ENCODE peak calls at places on chromosomes 12 and 14, in seven cellular contexts. One of them, this sample, is unnamed.
A peak's percentile ranks its signal among the peaks of the same experiment; 100 is the strongest.

GRCh38 chr12:124147579-124147978 is 147.3 kb upstream of the RFLNA start:
- DNase-seq in activated T-cell treated with anti-CD3 and anti-CD28 coated beads, Interleukin-2, amount 50 U/mL, for 72 hours: no peak
- DNase-seq in EL: no peak
- DNase-seq in cardiac fibroblast: no peak
- DNase-seq in activated CD4-positive, alpha-beta T cell treated with anti-CD3 and anti-CD28 coated beads, Interleukin-2, amount 10 ng/mL, durations not matched to agents 7 days and 5 days: no peak
- DNase-seq in NCI-H1092: no peak
- DNase-seq in AG08396: no peak
- DNase-seq in this sample: no peak

GRCh38 chr12:109710747-109711595 is 2.7 kb upstream of the FAM222A start:
- DNase-seq in AG08396: peak; percentile 53
- DNase-seq in cardiac fibroblast: peak; percentile 79
- DNase-seq in EL: peak; percentile 72
- DNase-seq in activated CD4-positive, alpha-beta T cell treated with anti-CD3 and anti-CD28 coated beads, Interleukin-2, amount 10 ng/mL, durations not matched to agents 7 days and 5 days: no peak
- DNase-seq in activated T-cell treated with anti-CD3 and anti-CD28 coated beads, Interleukin-2, amount 50 U/mL, for 72 hours: no peak
- DNase-seq in NCI-H1092: no peak
- DNase-seq in this sample: no peak

GRCh38 chr12:52918784-52919183 is 13.9 kb upstream of the KRT8 start:
- DNase-seq in cardiac fibroblast: no peak
- DNase-seq in activated T-cell treated with anti-CD3 and anti-CD28 coated beads, Interleukin-2, amount 50 U/mL, for 72 hours: no peak
- DNase-seq in activated CD4-positive, alpha-beta T cell treated with anti-CD3 and anti-CD28 coated beads, Interleukin-2, amount 10 ng/mL, durations not matched to agents 7 days and 5 days: no peak
- DNase-seq in AG08396: no peak
- DNase-seq in NCI-H1092: no peak
- DNase-seq in EL: no peak
- DNase-seq in this sample: no peak

GRCh38 chr14:32078030-32078793 is 1.1 kb downstream of the ARHGAP5 start:
- DNase-seq in cardiac fibroblast: peak; percentile 53
- DNase-seq in AG08396: peak; percentile 22
- DNase-seq in EL: peak; percentile 51
- DNase-seq in NCI-H1092: peak; percentile 29
- DNase-seq in activated CD4-positive, alpha-beta T cell treated with anti-CD3 and anti-CD28 coated beads, Interleukin-2, amount 10 ng/mL, durations not matched to agents 7 days and 5 days: peak; percentile 33
- DNase-seq in activated T-cell treated with anti-CD3 and anti-CD28 coated beads, Interleukin-2, amount 50 U/mL, for 72 hours: no peak
- DNase-seq in this sample: peak; percentile 77

GRCh38 chr14:61471297-61471980 is 150.1 kb downstream of the PRKCH start:
- DNase-seq in activated T-cell treated with anti-CD3 and anti-CD28 coated beads, Interleukin-2, amount 50 U/mL, for 72 hours: no peak
- DNase-seq in NCI-H1092: no peak
- DNase-seq in EL: peak; percentile 23
- DNase-seq in activated CD4-positive, alpha-beta T cell treated with anti-CD3 and anti-CD28 coated beads, Interleukin-2, amount 10 ng/mL, durations not matched to agents 7 days and 5 days: no peak
- DNase-seq in cardiac fibroblast: peak; percentile 62
- DNase-seq in AG08396: no peak
- DNase-seq in this sample: no peak

GRCh38 chr12:46391630-46392029 is 19.1 kb upstream of the SLC38A2 start:
- DNase-seq in AG08396: no peak
- DNase-seq in EL: no peak
- DNase-seq in NCI-H1092: no peak
- DNase-seq in activated T-cell treated with anti-CD3 and anti-CD28 coated beads, Interleukin-2, amount 50 U/mL, for 72 hours: no peak
- DNase-seq in activated CD4-positive, alpha-beta T cell treated with anti-CD3 and anti-CD28 coated beads, Interleukin-2, amount 10 ng/mL, durations not matched to agents 7 days and 5 days: no peak
- DNase-seq in cardiac fibroblast: peak; percentile 91
- DNase-seq in this sample: no peak

GRCh38 chr12:3613641-3614180 is 122.7 kb downstream of the PRMT8 start:
- DNase-seq in activated T-cell treated with anti-CD3 and anti-CD28 coated beads, Interleukin-2, amount 50 U/mL, for 72 hours: no peak
- DNase-seq in NCI-H1092: no peak
- DNase-seq in activated CD4-positive, alpha-beta T cell treated with anti-CD3 and anti-CD28 coated beads, Interleukin-2, amount 10 ng/mL, durations not matched to agents 7 days and 5 days: no peak
- DNase-seq in cardiac fibroblast: no peak
- DNase-seq in AG08396: no peak
- DNase-seq in EL: no peak
- DNase-seq in this sample: no peak

GRCh38 chr14:105199093-105199492 is 18.0 kb upstream of the NUDT14 start:
- DNase-seq in cardiac fibroblast: peak; percentile 53
- DNase-seq in AG08396: peak; percentile 62
- DNase-seq in activated T-cell treated with anti-CD3 and anti-CD28 coated beads, Interleukin-2, amount 50 U/mL, for 72 hours: no peak
- DNase-seq in NCI-H1092: no peak
- DNase-seq in activated CD4-positive, alpha-beta T cell treated with anti-CD3 and anti-CD28 coated beads, Interleukin-2, amount 10 ng/mL, durations not matched to agents 7 days and 5 days: no peak
- DNase-seq in EL: peak; percentile 54
- DNase-seq in this sample: no peak

GRCh38 chr14:102071283-102071998 is 15.4 kb downstream of the HSP90AA1 start:
- DNase-seq in NCI-H1092: no peak
- DNase-seq in activated CD4-positive, alpha-beta T cell treated with anti-CD3 and anti-CD28 coated beads, Interleukin-2, amount 10 ng/mL, durations not matched to agents 7 days and 5 days: no peak
- DNase-seq in AG08396: peak; percentile 46
- DNase-seq in activated T-cell treated with anti-CD3 and anti-CD28 coated beads, Interleukin-2, amount 50 U/mL, for 72 hours: no peak
- DNase-seq in EL: peak; percentile 61
- DNase-seq in cardiac fibroblast: peak; percentile 59
- DNase-seq in this sample: no peak

GRCh38 chr14:92898732-92899131 is 24.2 kb upstream of the CHGA start:
- DNase-seq in cardiac fibroblast: no peak
- DNase-seq in activated T-cell treated with anti-CD3 and anti-CD28 coated beads, Interleukin-2, amount 50 U/mL, for 72 hours: no peak
- DNase-seq in activated CD4-positive, alpha-beta T cell treated with anti-CD3 and anti-CD28 coated beads, Interleukin-2, amount 10 ng/mL, durations not matched to agents 7 days and 5 days: no peak
- DNase-seq in NCI-H1092: no peak
- DNase-seq in AG08396: no peak
- DNase-seq in EL: no peak
- DNase-seq in this sample: no peak

GRCh38 chr12:30146561-30146960 is 362.8 kb upstream of the TMTC1 start:
- DNase-seq in NCI-H1092: no peak
- DNase-seq in EL: no peak
- DNase-seq in AG08396: no peak
- DNase-seq in activated T-cell treated with anti-CD3 and anti-CD28 coated beads, Interleukin-2, amount 50 U/mL, for 72 hours: no peak
- DNase-seq in cardiac fibroblast: no peak
- DNase-seq in activated CD4-positive, alpha-beta T cell treated with anti-CD3 and anti-CD28 coated beads, Interleukin-2, amount 10 ng/mL, durations not matched to agents 7 days and 5 days: no peak
- DNase-seq in this sample: no peak

GRCh38 chr12:129215436-129216025 is 362.3 kb downstream of the GLT1D1 start:
- DNase-seq in activated CD4-positive, alpha-beta T cell treated with anti-CD3 and anti-CD28 coated beads, Interleukin-2, amount 10 ng/mL, durations not matched to agents 7 days and 5 days: no peak
- DNase-seq in cardiac fibroblast: no peak
- DNase-seq in NCI-H1092: no peak
- DNase-seq in activated T-cell treated with anti-CD3 and anti-CD28 coated beads, Interleukin-2, amount 50 U/mL, for 72 hours: no peak
- DNase-seq in AG08396: no peak
- DNase-seq in EL: no peak
- DNase-seq in this sample: no peak

This sample was measured in Kasumi-1.